ENCODE peak calls at places on chromosomes 12 and 14, in eight cellular contexts. E is mesothelial cell of epicardium, P is NCI-H345, H is GM04503, F is AML-193, L is C1 segment of cervical spinal cord, G is NCI-H774, S is hippocampal formation. W is an unnamed sample.

GRCh38 chr12:107309020-107309419 is 215.7 kb upstream of the CRY1 start:
- DNase-seq in L (no peak), F (peak), G (no peak), E (no peak), S (no peak), P (no peak), H (no peak), W (no peak)

GRCh38 chr14:23294346-23294733 is 8.3 kb downstream of the PPP1R3E start:
- DNase-seq in S (no peak), F (no peak), G (no peak), P (no peak), L (no peak), E (no peak), H (no peak), W (no peak)

GRCh38 chr12:42760550-42760949 is 171.0 kb upstream of the PRICKLE1 start:
- DNase-seq in G (no peak), L (no peak), H (no peak), P (no peak), F (no peak), E (no peak), S (no peak), W (no peak)

GRCh38 chr12:31228811-31229792 is 96.8 kb downstream of the SINHCAF start:
- DNase-seq in G (no peak), H (no peak), P (no peak), F (no peak), L (no peak), S (no peak), E (no peak), W (no peak)

GRCh38 chr12:21656931-21657335 is 709 bp downstream of the LDHB start:
- DNase-seq in P (peak), S (peak), H (no peak), L (peak), F (peak), G (no peak), E (no peak), W (no peak)

GRCh38 chr12:131803995-131804521 is 24.1 kb upstream of the MMP17 start:
- DNase-seq in G (no peak), E (no peak), P (no peak), H (peak), L (no peak), F (no peak), S (no peak), W (no peak)

GRCh38 chr12:115570271-115570777 is 707.2 kb downstream of the MED13L start:
- DNase-seq in F (no peak), P (no peak), L (no peak), H (no peak), G (no peak), S (no peak), E (no peak), W (no peak)

GRCh38 chr12:57759360-57759980 is 4.6 kb downstream of the MARCHF9 start:
- DNase-seq in G (peak), S (no peak), L (no peak), H (no peak), E (no peak), F (peak), P (peak), W (no peak)

W was measured in RWPE2.